ENCODE peak calls at places on chromosomes 6 and 20, in six cellular contexts. One of them, this sample, is unnamed.

GRCh38 chr6:25193865-25194679 is 85.1 kb upstream of the CARMIL1 start:
- DNase-seq in IMR-90: no peak
- DNase-seq in SK-N-SH: no peak
- DNase-seq in K562: no peak
- DNase-seq in HepG2: no peak
- DNase-seq in WTC11: no peak
- DNase-seq in this sample: peak

GRCh38 chr6:16521528-16521927 is 239.7 kb downstream of the ATXN1 start:
- DNase-seq in IMR-90: no peak
- DNase-seq in SK-N-SH: no peak
- DNase-seq in K562: no peak
- DNase-seq in HepG2: no peak
- DNase-seq in WTC11: no peak
- DNase-seq in this sample: no peak

GRCh38 chr6:112780498-112781096 is 433.5 kb downstream of the RFPL4B start:
- DNase-seq in IMR-90: peak
- DNase-seq in SK-N-SH: peak
- DNase-seq in K562: peak
- DNase-seq in HepG2: peak
- DNase-seq in WTC11: peak
- DNase-seq in this sample: peak

GRCh38 chr6:155079985-155080452 is 84.9 kb downstream of the TIAM2 start:
- DNase-seq in IMR-90: no peak
- DNase-seq in SK-N-SH: no peak
- DNase-seq in K562: peak
- DNase-seq in HepG2: no peak
- DNase-seq in WTC11: no peak
- DNase-seq in this sample: no peak

GRCh38 chr6:137970368-137970767 is 103.3 kb downstream of the TNFAIP3 start:
- DNase-seq in IMR-90: no peak
- DNase-seq in SK-N-SH: no peak
- DNase-seq in K562: no peak
- DNase-seq in HepG2: no peak
- DNase-seq in WTC11: no peak
- DNase-seq in this sample: no peak

GRCh38 chr6:129691709-129692108 is 18.3 kb downstream of the ARHGAP18 start:
- DNase-seq in IMR-90: no peak
- DNase-seq in SK-N-SH: no peak
- DNase-seq in K562: no peak
- DNase-seq in HepG2: no peak
- DNase-seq in WTC11: no peak
- DNase-seq in this sample: no peak

GRCh38 chr6:13428528-13429405 is 58.6 kb downstream of the GFOD1 start:
- DNase-seq in IMR-90: no peak
- DNase-seq in SK-N-SH: no peak
- DNase-seq in K562: no peak
- DNase-seq in HepG2: no peak
- DNase-seq in WTC11: peak
- DNase-seq in this sample: no peak

GRCh38 chr20:25042531-25043498 is 15.1 kb downstream of the ACSS1 start:
- DNase-seq in IMR-90: no peak
- DNase-seq in SK-N-SH: peak
- DNase-seq in K562: no peak
- DNase-seq in HepG2: no peak
- DNase-seq in WTC11: no peak
- DNase-seq in this sample: no peak

GRCh38 chr6:111482236-111482958 is 621 bp downstream of the REV3L start:
- DNase-seq in IMR-90: peak
- DNase-seq in SK-N-SH: peak
- DNase-seq in K562: peak
- DNase-seq in HepG2: no peak
- DNase-seq in WTC11: peak
- DNase-seq in this sample: no peak

GRCh38 chr6:139659196-139659595 is 284.7 kb upstream of the CITED2 start:
- DNase-seq in IMR-90: no peak
- DNase-seq in SK-N-SH: no peak
- DNase-seq in K562: no peak
- DNase-seq in HepG2: no peak
- DNase-seq in WTC11: no peak
- DNase-seq in this sample: no peak

GRCh38 chr6:57127763-57128162 is 37.8 kb downstream of the ZNF451 start:
- DNase-seq in IMR-90: no peak
- DNase-seq in SK-N-SH: no peak
- DNase-seq in K562: no peak
- DNase-seq in HepG2: peak
- DNase-seq in WTC11: no peak
- DNase-seq in this sample: peak

GRCh38 chr6:89145962-89146747 is at the start of gene PM20D2:
- DNase-seq in IMR-90: peak
- DNase-seq in SK-N-SH: peak
- DNase-seq in K562: peak
- DNase-seq in HepG2: peak
- DNase-seq in WTC11: peak
- DNase-seq in this sample: peak

GRCh38 chr6:135180458-135181332 is at the start of gene MYB:
- DNase-seq in IMR-90: peak
- DNase-seq in SK-N-SH: peak
- DNase-seq in K562: peak
- DNase-seq in HepG2: no peak
- DNase-seq in WTC11: peak
- DNase-seq in this sample: peak

GRCh38 chr6:18016698-18017097 is 29.3 kb upstream of the KIF13A start:
- DNase-seq in IMR-90: no peak
- DNase-seq in SK-N-SH: no peak
- DNase-seq in K562: no peak
- DNase-seq in HepG2: no peak
- DNase-seq in WTC11: no peak
- DNase-seq in this sample: no peak

GRCh38 chr6:37696841-37697735 is 595 bp downstream of the MDGA1 start:
- DNase-seq in IMR-90: no peak
- DNase-seq in SK-N-SH: peak
- DNase-seq in K562: peak
- DNase-seq in HepG2: no peak
- DNase-seq in WTC11: peak
- DNase-seq in this sample: no peak

GRCh38 chr6:110399219-110400071 is 15.9 kb downstream of the DDO start:
- DNase-seq in IMR-90: no peak
- DNase-seq in SK-N-SH: no peak
- DNase-seq in K562: no peak
- DNase-seq in HepG2: no peak
- DNase-seq in WTC11: no peak
- DNase-seq in this sample: no peak

GRCh38 chr20:5508044-5508443 is 191.3 kb upstream of the PROKR2 start:
- DNase-seq in IMR-90: no peak
- DNase-seq in SK-N-SH: no peak
- DNase-seq in K562: no peak
- DNase-seq in HepG2: no peak
- DNase-seq in WTC11: no peak
- DNase-seq in this sample: no peak

GRCh38 chr6:21595951-21596378 is 2.4 kb downstream of the SOX4 start:
- DNase-seq in IMR-90: no peak
- DNase-seq in SK-N-SH: peak
- DNase-seq in K562: no peak
- DNase-seq in HepG2: no peak
- DNase-seq in WTC11: no peak
- DNase-seq in this sample: no peak

GRCh38 chr20:29740951-29741593 is 1516.4 kb upstream of the DEFB115 start:
- DNase-seq in IMR-90: no peak
- DNase-seq in SK-N-SH: peak
- DNase-seq in K562: peak
- DNase-seq in HepG2: no peak
- DNase-seq in WTC11: no peak
- DNase-seq in this sample: no peak

DNA sequence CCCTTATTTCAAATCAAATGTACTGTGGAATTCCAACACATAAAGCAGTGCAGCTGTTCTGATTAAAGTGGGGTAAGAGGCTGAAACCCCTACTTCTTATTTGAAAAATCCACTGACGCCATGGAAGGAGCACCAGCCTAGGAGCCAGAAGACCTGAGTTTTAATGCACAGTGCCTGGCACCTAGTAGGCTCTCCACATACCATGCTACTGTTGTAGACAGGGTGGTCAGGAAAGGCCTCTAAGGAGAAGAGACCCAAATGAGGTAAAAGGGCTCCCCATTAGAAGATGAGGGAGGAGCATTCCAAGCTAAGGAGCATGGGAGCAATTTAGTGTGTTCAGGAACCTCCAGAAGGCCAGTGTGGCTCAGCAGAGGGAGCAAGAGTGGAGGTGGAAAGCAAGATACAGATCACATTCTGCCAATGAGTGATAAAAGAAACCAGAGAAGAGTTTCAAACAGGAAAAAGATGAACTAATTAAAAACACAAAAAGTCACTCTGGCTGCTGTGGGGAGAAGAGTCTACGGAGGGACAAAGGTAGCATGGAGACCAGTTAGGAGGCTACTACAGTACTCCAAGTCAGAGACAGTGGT is 11.8 kb upstream of the ZNF76 start:
- DNase-seq in IMR-90: no peak
- DNase-seq in SK-N-SH: no peak
- DNase-seq in K562: no peak
- DNase-seq in HepG2: no peak
- DNase-seq in WTC11: no peak
- DNase-seq in this sample: no peak
- TF ChIP-seq USF2 in IMR-90: no peak
- TF ChIP-seq USF2 in SK-N-SH: no peak
- TF ChIP-seq USF2 in K562: no peak
- TF ChIP-seq USF2 in HepG2: no peak
- TF ChIP-seq USF2 in WTC11: no peak
- TF ChIP-seq USF2 in this sample: no peak

GRCh38 chr6:44960898-44961297 is 367.2 kb upstream of the RUNX2 start:
- DNase-seq in IMR-90: peak
- DNase-seq in SK-N-SH: no peak
- DNase-seq in K562: no peak
- DNase-seq in HepG2: peak
- DNase-seq in WTC11: no peak
- DNase-seq in this sample: no peak
- TF ChIP-seq USF2 in IMR-90: no peak
- TF ChIP-seq USF2 in SK-N-SH: no peak
- TF ChIP-seq USF2 in K562: no peak
- TF ChIP-seq USF2 in HepG2: no peak
- TF ChIP-seq USF2 in WTC11: no peak
- TF ChIP-seq USF2 in this sample: no peak

GRCh38 chr20:53827996-53828672 is 234.5 kb upstream of the ZNF217 start:
- DNase-seq in IMR-90: peak
- DNase-seq in SK-N-SH: no peak
- DNase-seq in K562: no peak
- DNase-seq in HepG2: no peak
- DNase-seq in WTC11: no peak
- DNase-seq in this sample: no peak

GRCh38 chr20:53831228-53831627 is 237.6 kb upstream of the ZNF217 start:
- DNase-seq in IMR-90: no peak
- DNase-seq in SK-N-SH: no peak
- DNase-seq in K562: no peak
- DNase-seq in HepG2: no peak
- DNase-seq in WTC11: no peak
- DNase-seq in this sample: no peak

GRCh38 chr20:53828673-53829085 is 235.0 kb upstream of the ZNF217 start:
- DNase-seq in IMR-90: peak
- DNase-seq in SK-N-SH: no peak
- DNase-seq in K562: peak
- DNase-seq in HepG2: no peak
- DNase-seq in WTC11: no peak
- DNase-seq in this sample: peak

GRCh38 chr20:53829086-53829703 is 235.6 kb upstream of the ZNF217 start:
- DNase-seq in IMR-90: peak
- DNase-seq in SK-N-SH: no peak
- DNase-seq in K562: peak
- DNase-seq in HepG2: no peak
- DNase-seq in WTC11: no peak
- DNase-seq in this sample: peak

DNA sequence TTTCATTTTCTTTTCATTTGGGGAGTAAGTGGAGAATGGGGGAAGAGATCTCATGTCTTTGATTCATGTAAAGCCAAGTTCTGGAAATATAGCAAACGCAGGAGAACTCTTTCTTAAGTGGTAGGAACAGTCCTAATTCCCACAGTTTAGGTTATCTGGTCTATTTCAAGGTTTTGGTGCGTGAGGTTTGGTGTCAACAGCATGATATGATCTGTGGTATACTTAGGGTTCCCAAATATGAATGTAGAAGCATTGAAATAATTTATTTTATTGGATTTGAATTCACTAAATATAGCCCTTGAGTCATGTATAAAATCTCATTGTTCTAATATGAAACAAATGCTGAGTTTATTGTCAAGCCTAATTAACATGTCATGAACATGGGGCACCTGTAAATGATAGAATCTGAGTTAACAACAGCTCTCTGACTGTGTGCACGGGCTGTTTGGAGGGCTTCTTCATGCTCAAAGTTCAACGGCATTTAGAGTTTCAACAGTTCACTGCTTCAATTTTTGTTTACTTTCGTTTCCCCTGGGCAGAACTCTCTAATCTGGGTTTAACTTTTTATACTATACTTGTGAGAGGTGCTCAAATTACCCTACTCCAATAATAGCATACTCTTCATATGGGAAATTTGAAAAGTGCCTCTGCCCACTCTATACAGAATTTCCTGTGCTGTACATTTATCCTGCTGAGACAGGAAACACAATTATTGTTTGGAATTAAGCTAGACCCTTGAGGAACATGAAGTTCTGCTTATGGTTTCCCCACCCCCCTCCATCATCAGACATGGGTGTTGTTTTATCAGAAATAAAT is 236.3 kb upstream of the ZNF217 start:
- DNase-seq in IMR-90: peak
- DNase-seq in SK-N-SH: no peak
- DNase-seq in K562: no peak
- DNase-seq in HepG2: peak
- DNase-seq in WTC11: no peak
- DNase-seq in this sample: no peak
- TF ChIP-seq USF2 in IMR-90: no peak
- TF ChIP-seq USF2 in SK-N-SH: no peak
- TF ChIP-seq USF2 in K562: no peak
- TF ChIP-seq USF2 in HepG2: no peak
- TF ChIP-seq USF2 in WTC11: no peak
- TF ChIP-seq USF2 in this sample: no peak

DNA sequence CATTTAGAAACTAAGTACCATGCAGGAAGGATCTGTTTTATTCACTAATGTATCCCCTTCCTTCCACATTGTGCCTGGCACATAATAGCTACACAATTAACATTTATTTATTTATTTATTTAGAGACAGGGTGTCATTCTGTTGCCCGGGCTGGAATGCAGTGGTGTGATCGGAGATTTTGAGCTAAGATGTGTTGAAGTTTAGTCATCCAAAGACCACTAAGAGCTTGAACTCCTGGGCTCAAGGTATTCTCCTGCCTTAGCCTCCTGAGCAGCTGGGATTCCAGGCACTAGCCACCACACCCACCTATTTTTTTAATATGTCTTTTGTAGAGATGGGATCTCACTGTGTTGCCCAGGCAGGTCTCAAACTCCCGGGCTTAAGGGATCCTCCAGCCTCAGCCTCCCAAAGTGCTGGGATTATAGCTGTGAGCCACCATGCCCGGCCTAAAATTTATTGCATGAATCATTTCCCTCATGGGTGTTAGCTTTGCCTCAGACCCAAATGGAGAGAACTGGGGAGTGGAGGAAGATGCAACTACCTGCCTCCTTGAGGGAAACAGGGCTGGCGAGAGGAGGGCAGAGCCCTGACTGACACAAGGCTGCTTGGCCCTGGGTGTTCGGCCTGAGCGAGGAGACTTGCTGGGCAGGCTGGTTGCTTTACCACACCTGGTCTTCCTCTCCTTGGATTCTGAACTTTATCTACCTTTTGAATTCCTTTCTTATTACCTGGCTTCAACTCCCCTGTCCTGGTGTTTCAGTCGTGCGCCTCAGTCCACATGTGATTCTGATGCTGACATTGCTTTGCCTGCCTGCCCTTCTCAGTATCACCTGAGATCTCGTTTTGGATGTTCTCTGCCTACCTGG is 1.7 kb upstream of the DYNLT1 start:
- DNase-seq in IMR-90: no peak
- DNase-seq in SK-N-SH: no peak
- DNase-seq in K562: no peak
- DNase-seq in HepG2: no peak
- DNase-seq in WTC11: no peak
- DNase-seq in this sample: no peak
- TF ChIP-seq USF2 in IMR-90: no peak
- TF ChIP-seq USF2 in SK-N-SH: no peak
- TF ChIP-seq USF2 in K562: no peak
- TF ChIP-seq USF2 in HepG2: no peak
- TF ChIP-seq USF2 in WTC11: no peak
- TF ChIP-seq USF2 in this sample: no peak

This sample was measured in A549.